ENCODE peak calls at places on chromosomes 16 and 17, in eight cellular contexts. One of them, this sample, is unnamed.

GRCh38 chr17:74749262-74750038 is 1.0 kb downstream of the NHERF1 start:
- DNase-seq in right lobe of liver: peak; percentile 44
- DNase-seq in body of pancreas: no peak
- DNase-seq in spleen: peak; percentile 93
- DNase-seq in adrenal gland: peak; percentile 59
- DNase-seq in heart left ventricle: no peak
- DNase-seq in lower leg skin: no peak
- DNase-seq in ovary: no peak
- DNase-seq in this sample: no peak

GRCh38 chr16:84941916-84942315 is 69.4 kb downstream of the ZDHHC7 start:
- DNase-seq in ovary: no peak
- DNase-seq in heart left ventricle: no peak
- DNase-seq in adrenal gland: peak; percentile 73
- DNase-seq in right lobe of liver: no peak
- DNase-seq in lower leg skin: peak; percentile 73
- DNase-seq in spleen: no peak
- DNase-seq in body of pancreas: no peak
- DNase-seq in this sample: no peak

GRCh38 chr17:50458290-50458689 is 10.4 kb downstream of the CHAD start:
- DNase-seq in body of pancreas: no peak
- DNase-seq in adrenal gland: no peak
- DNase-seq in heart left ventricle: no peak
- DNase-seq in spleen: no peak
- DNase-seq in right lobe of liver: no peak
- DNase-seq in ovary: no peak
- DNase-seq in lower leg skin: no peak
- DNase-seq in this sample: no peak

GRCh38 chr16:26133401-26133800 is 441.6 kb downstream of the HS3ST4 start:
- DNase-seq in spleen: no peak
- DNase-seq in ovary: no peak
- DNase-seq in right lobe of liver: no peak
- DNase-seq in body of pancreas: no peak
- DNase-seq in heart left ventricle: no peak
- DNase-seq in adrenal gland: no peak
- DNase-seq in lower leg skin: no peak
- DNase-seq in this sample: no peak

GRCh38 chr16:9680021-9680655 is 502.1 kb downstream of the GRIN2A start:
- DNase-seq in right lobe of liver: no peak
- DNase-seq in ovary: no peak
- DNase-seq in lower leg skin: no peak
- DNase-seq in body of pancreas: no peak
- DNase-seq in heart left ventricle: no peak
- DNase-seq in spleen: no peak
- DNase-seq in adrenal gland: no peak
- DNase-seq in this sample: no peak

GRCh38 chr17:73553311-73553710 is 90.9 kb downstream of the SDK2 start:
- DNase-seq in right lobe of liver: no peak
- DNase-seq in body of pancreas: no peak
- DNase-seq in heart left ventricle: no peak
- DNase-seq in ovary: no peak
- DNase-seq in lower leg skin: no peak
- DNase-seq in spleen: no peak
- DNase-seq in adrenal gland: no peak
- DNase-seq in this sample: no peak

GRCh38 chr16:4290236-4290830 is 17.5 kb upstream of the TFAP4 start:
- DNase-seq in body of pancreas: no peak
- DNase-seq in heart left ventricle: no peak
- DNase-seq in adrenal gland: peak; percentile 63
- DNase-seq in lower leg skin: no peak
- DNase-seq in spleen: no peak
- DNase-seq in ovary: no peak
- DNase-seq in right lobe of liver: peak; percentile 44
- DNase-seq in this sample: no peak

GRCh38 chr17:4759776-4760236 is 11.9 kb upstream of the TM4SF5 start:
- DNase-seq in adrenal gland: no peak
- DNase-seq in body of pancreas: no peak
- DNase-seq in heart left ventricle: no peak
- DNase-seq in right lobe of liver: peak; percentile 69
- DNase-seq in lower leg skin: no peak
- DNase-seq in spleen: no peak
- DNase-seq in ovary: no peak
- DNase-seq in this sample: no peak

GRCh38 chr17:49887086-49887743 is 39.3 kb upstream of the TAC4 start:
- DNase-seq in lower leg skin: peak; percentile 40
- DNase-seq in heart left ventricle: no peak
- DNase-seq in body of pancreas: peak; percentile 74
- DNase-seq in ovary: no peak
- DNase-seq in right lobe of liver: no peak
- DNase-seq in adrenal gland: no peak
- DNase-seq in spleen: no peak
- DNase-seq in this sample: no peak

GRCh38 chr16:4089811-4090293 is 26.4 kb downstream of the ADCY9 start:
- DNase-seq in right lobe of liver: peak; percentile 42
- DNase-seq in ovary: no peak
- DNase-seq in heart left ventricle: no peak
- DNase-seq in lower leg skin: no peak
- DNase-seq in body of pancreas: no peak
- DNase-seq in adrenal gland: no peak
- DNase-seq in spleen: no peak
- DNase-seq in this sample: no peak

DNA sequence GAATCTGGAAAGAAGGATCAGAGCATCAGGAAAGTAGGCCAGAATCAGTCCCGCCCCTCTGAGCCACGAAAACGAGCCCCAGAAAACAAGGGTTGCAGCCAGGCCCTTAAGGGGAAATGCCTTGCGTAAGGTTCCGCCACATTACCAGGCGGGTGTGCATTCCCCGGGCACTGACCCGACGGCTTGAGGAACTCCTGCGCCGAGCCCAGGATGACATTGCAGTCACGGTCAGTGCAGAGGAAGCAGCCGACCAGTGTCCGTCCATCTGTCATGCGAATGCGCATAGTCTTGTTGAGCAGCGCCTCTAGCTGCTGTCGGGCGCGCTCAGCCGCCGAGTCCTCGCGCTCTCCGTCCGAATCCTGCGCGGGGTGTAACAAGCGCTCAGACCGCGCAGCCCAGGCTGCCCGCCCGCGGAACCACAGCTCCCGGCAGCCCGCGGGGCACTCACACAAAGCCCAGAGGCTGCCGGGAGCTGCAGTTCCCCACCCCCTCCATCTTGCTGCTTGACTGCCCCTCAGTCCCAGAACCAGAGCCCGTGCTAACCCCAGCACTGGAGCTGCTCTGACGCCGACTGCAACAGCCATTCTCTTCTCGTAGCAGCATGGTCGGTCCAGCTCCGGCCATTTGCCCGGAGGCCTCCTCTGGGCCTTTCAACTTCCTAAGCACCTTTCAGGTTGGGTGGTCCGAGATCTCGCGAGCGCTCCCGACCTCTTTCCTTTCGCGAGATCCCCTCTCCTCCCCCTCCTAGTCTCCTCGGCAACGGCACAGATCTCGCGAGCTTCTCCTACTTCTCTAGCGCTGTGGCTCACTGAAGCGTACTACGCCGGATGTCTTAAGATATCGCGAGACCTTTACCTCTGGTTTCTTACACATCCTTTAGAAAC is at the start of gene NAA38:
- DNase-seq in lower leg skin: peak; percentile 98
- DNase-seq in heart left ventricle: peak; percentile 97
- DNase-seq in ovary: peak; percentile 96
- DNase-seq in body of pancreas: peak; percentile 98
- DNase-seq in adrenal gland: peak; percentile 99
- DNase-seq in spleen: peak; percentile 97
- DNase-seq in right lobe of liver: peak; percentile 96
- DNase-seq in this sample: peak; percentile 99
- TF ChIP-seq POLR2A in lower leg skin: no peak
- TF ChIP-seq POLR2A in heart left ventricle: no peak
- TF ChIP-seq POLR2A in ovary: peak; percentile 29
- TF ChIP-seq POLR2A in body of pancreas: peak; percentile 63
- TF ChIP-seq POLR2A in adrenal gland: peak; percentile 82
- TF ChIP-seq POLR2A in spleen: peak; percentile 46
- TF ChIP-seq POLR2A in right lobe of liver: peak; percentile 70
- TF ChIP-seq POLR2A in this sample: peak; percentile 84

GRCh38 chr17:34579979-34580684 is 750 bp downstream of the TMEM132E start:
- DNase-seq in right lobe of liver: peak; percentile 38
- DNase-seq in adrenal gland: no peak
- DNase-seq in body of pancreas: peak; percentile 50
- DNase-seq in heart left ventricle: peak; percentile 33
- DNase-seq in lower leg skin: no peak
- DNase-seq in ovary: peak; percentile 41
- DNase-seq in spleen: no peak
- DNase-seq in this sample: peak; percentile 12
- H3K4me3 ChIP-seq in right lobe of liver: peak overlapping the region; percentile 43
- H3K4me3 ChIP-seq in adrenal gland: no peak overlapping the region
- H3K4me3 ChIP-seq in body of pancreas: no peak overlapping the region
- H3K4me3 ChIP-seq in heart left ventricle: peak overlapping the region; percentile 53
- H3K4me3 ChIP-seq in lower leg skin: peak overlapping the region; percentile 23
- H3K4me3 ChIP-seq in ovary: peak overlapping the region; percentile 45
- H3K4me3 ChIP-seq in spleen: peak overlapping the region; percentile 44
- H3K4me3 ChIP-seq in this sample: no peak overlapping the region

DNA sequence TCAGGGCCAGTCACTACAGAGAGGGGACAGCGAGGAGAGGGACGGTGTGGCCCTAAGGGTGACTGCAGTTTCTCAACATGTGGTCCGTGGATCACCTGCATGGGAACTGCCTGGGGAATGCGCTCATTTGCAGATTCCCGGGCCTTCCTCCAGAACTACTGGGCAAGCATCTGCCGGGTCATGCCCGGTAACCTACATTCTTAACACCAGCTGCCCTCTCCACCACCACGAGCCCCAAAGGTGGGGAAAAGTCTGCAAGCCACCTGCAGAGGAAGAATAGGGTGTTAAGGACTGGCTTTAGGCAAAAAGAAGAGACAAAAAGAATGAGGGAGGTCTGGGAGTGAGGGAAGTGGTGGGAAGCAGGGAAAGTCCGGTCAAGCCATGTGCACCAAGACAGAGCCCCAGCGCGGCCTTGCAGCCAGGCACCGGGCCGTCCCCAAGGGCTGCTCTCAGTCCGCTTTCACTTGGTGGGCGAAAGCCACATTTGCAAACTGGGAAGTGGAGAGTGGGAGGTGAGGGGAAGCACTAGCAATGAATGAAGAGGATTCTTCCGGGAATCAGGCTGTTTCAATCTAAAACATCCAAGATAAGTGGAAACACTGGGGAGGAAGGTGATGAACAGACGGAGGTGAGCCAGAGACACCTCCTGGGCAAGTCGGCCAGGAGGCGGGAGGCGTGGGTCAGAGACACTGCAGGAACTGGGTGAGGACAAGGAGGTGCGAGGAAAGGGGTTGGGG is 70.3 kb downstream of the N4BP1 start:
- DNase-seq in adrenal gland: no peak
- DNase-seq in body of pancreas: no peak
- DNase-seq in ovary: no peak
- DNase-seq in lower leg skin: no peak
- DNase-seq in right lobe of liver: no peak
- DNase-seq in heart left ventricle: no peak
- DNase-seq in spleen: no peak
- DNase-seq in this sample: no peak
- TF ChIP-seq POLR2A in adrenal gland: no peak
- TF ChIP-seq POLR2A in body of pancreas: no peak
- TF ChIP-seq POLR2A in ovary: no peak
- TF ChIP-seq POLR2A in lower leg skin: no peak
- TF ChIP-seq POLR2A in right lobe of liver: no peak
- TF ChIP-seq POLR2A in heart left ventricle: no peak
- TF ChIP-seq POLR2A in spleen: no peak
- TF ChIP-seq POLR2A in this sample: no peak

GRCh38 chr16:57798953-57799618 is 3.2 kb downstream of the KIFC3 start:
- DNase-seq in body of pancreas: peak; percentile 52
- DNase-seq in spleen: no peak
- DNase-seq in ovary: no peak
- DNase-seq in lower leg skin: no peak
- DNase-seq in adrenal gland: no peak
- DNase-seq in right lobe of liver: no peak
- DNase-seq in heart left ventricle: peak; percentile 25
- DNase-seq in this sample: no peak
- H3K4me3 ChIP-seq in body of pancreas: peak overlapping the region; percentile 23
- H3K4me3 ChIP-seq in spleen: no peak overlapping the region
- H3K4me3 ChIP-seq in ovary: no peak overlapping the region
- H3K4me3 ChIP-seq in lower leg skin: no peak overlapping the region
- H3K4me3 ChIP-seq in adrenal gland: no peak overlapping the region
- H3K4me3 ChIP-seq in right lobe of liver: peak overlapping the region; percentile 17
- H3K4me3 ChIP-seq in heart left ventricle: no peak overlapping the region
- H3K4me3 ChIP-seq in this sample: no peak overlapping the region

GRCh38 chr17:41967141-41967920 is 736 bp downstream of the CNP start:
- DNase-seq in heart left ventricle: no peak
- DNase-seq in right lobe of liver: peak; percentile 35
- DNase-seq in ovary: peak; percentile 59
- DNase-seq in body of pancreas: peak; percentile 51
- DNase-seq in adrenal gland: peak; percentile 59
- DNase-seq in spleen: peak; percentile 82
- DNase-seq in lower leg skin: no peak
- DNase-seq in this sample: no peak
- TF ChIP-seq POLR2A in heart left ventricle: no peak
- TF ChIP-seq POLR2A in right lobe of liver: no peak
- TF ChIP-seq POLR2A in ovary: no peak
- TF ChIP-seq POLR2A in body of pancreas: no peak
- TF ChIP-seq POLR2A in adrenal gland: no peak
- TF ChIP-seq POLR2A in spleen: no peak
- TF ChIP-seq POLR2A in lower leg skin: no peak
- TF ChIP-seq POLR2A in this sample: no peak

DNA sequence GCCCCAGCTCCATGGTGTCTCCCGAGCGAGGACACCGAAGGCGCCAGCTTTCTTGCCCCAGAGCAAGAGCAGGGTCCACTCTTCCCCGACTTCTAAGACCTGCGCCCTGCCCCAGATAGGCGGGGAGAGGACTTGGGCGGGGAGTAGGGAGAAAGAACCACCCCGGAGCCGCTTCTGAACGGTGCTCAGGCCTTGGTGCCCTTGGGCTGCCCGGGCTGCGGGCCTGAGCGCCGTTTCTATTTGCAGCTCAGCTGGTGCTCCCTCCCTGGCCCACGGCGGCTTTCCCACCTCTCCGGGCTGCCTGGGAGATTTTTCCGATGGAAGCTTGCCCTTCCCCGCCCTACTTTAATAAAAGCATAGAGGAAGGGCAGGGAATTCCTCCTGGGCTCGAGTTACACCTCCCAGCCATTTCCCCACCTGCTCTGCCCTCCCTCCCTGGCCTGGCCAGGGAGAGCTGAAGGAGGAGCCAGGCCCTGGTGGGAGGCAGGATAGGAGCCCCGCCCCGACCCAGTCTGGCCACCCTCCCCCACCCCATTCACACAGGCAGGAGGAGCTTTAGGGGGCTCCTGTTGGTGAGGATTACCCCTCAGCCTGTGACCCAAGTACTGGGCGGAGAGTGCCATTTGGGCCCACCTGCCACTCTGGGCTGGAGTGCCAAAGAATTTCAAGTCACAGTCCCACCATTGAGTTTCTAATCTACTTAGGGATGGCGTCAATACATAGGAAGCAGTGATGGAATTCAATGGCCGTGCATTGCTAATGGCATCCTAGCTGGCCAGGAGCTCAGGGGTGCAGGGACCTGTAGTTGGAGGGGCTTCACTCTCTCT is 2.0 kb downstream of the MMP15 start:
- DNase-seq in spleen: peak; percentile 73
- DNase-seq in right lobe of liver: peak; percentile 61
- DNase-seq in ovary: no peak
- DNase-seq in heart left ventricle: peak; percentile 80
- DNase-seq in adrenal gland: peak; percentile 62
- DNase-seq in lower leg skin: no peak
- DNase-seq in body of pancreas: peak; percentile 73
- DNase-seq in this sample: no peak
- H3K4me3 ChIP-seq in spleen: peak overlapping the region; percentile 91
- H3K4me3 ChIP-seq in right lobe of liver: peak overlapping the region; percentile 93
- H3K4me3 ChIP-seq in ovary: peak overlapping the region; percentile 56
- H3K4me3 ChIP-seq in heart left ventricle: peak overlapping the region; percentile 63
- H3K4me3 ChIP-seq in adrenal gland: no peak overlapping the region
- H3K4me3 ChIP-seq in lower leg skin: peak overlapping the region; percentile 43
- H3K4me3 ChIP-seq in body of pancreas: peak overlapping the region; percentile 43
- H3K4me3 ChIP-seq in this sample: no peak overlapping the region

This sample was measured in endothelial cell of umbilical vein.